ENCODE peak calls at places on chromosomes 5 and 9, in seven cellular contexts. S, Q, V, I, P, T and R are unnamed samples.

GRCh38 chr9:80552931-80553330 is 981.2 kb downstream of the TLE4 start:
- DNase-seq in S (peak), Q (no peak), V (no peak), I (no peak), P (no peak), T (peak), R (no peak)

GRCh38 chr9:122807271-122807900 is 7.5 kb downstream of the OR1K1 start:
- DNase-seq in S (no peak), Q (no peak), V (no peak), I (no peak), P (no peak), T (no peak), R (no peak)

GRCh38 chr9:96884443-96884842 is 30.1 kb upstream of the ZNF782 start:
- DNase-seq in S (no peak), Q (no peak), V (no peak), I (no peak), P (no peak), T (peak), R (no peak)

GRCh38 chr5:143147918-143148317 is 255.6 kb downstream of the NR3C1 start:
- DNase-seq in S (no peak), Q (no peak), V (no peak), I (no peak), P (no peak), T (no peak), R (no peak)

GRCh38 chr5:128427901-128428300 is 110.1 kb downstream of the FBN2 start:
- DNase-seq in S (no peak), Q (no peak), V (no peak), I (no peak), P (no peak), T (no peak), R (no peak)

GRCh38 chr5:167208911-167209310 is 1082.5 kb upstream of the WWC1 start:
- DNase-seq in S (no peak), Q (no peak), V (no peak), I (no peak), P (no peak), T (no peak), R (no peak)

GRCh38 chr9:127809562-127810377 is 7.1 kb downstream of the FPGS start:
- DNase-seq in S (no peak), Q (no peak), V (no peak), I (no peak), P (no peak), T (no peak), R (no peak)

GRCh38 chr9:117153021-117153420 is 261.8 kb downstream of the ASTN2 start:
- DNase-seq in S (no peak), Q (no peak), V (no peak), I (no peak), P (no peak), T (no peak), R (no peak)

GRCh38 chr9:2568689-2569088 is 52.9 kb upstream of the VLDLR start:
- DNase-seq in S (no peak), Q (no peak), V (no peak), I (no peak), P (no peak), T (no peak), R (no peak)

GRCh38 chr9:4837768-4838546 is 45.2 kb downstream of the RCL1 start:
- DNase-seq in S (peak), Q (no peak), V (no peak), I (no peak), P (no peak), T (peak), R (no peak)

GRCh38 chr5:24363789-24364534 is 280.8 kb downstream of the CDH10 start:
- DNase-seq in S (no peak), Q (no peak), V (no peak), I (no peak), P (no peak), T (no peak), R (no peak)

GRCh38 chr5:68505917-68506860 is 290.6 kb downstream of the PIK3R1 start:
- DNase-seq in S (no peak), Q (no peak), V (no peak), I (no peak), P (no peak), T (peak), R (no peak)

GRCh38 chr9:125240649-125240999 is 519 bp downstream of the HSPA5 start:
- DNase-seq in S (no peak), Q (no peak), V (peak), I (peak), P (no peak), T (no peak), R (no peak)

GRCh38 chr5:171367424-171368370 is 20.0 kb upstream of the NPM1 start:
- DNase-seq in S (no peak), Q (no peak), V (peak), I (no peak), P (no peak), T (peak), R (no peak)

GRCh38 chr9:86923061-86923460 is 24.2 kb downstream of the GAS1 start:
- DNase-seq in S (no peak), Q (no peak), V (no peak), I (no peak), P (no peak), T (no peak), R (no peak)

GRCh38 chr5:121688126-121688525 is 163.6 kb upstream of the FTMT start:
- DNase-seq in S (no peak), Q (no peak), V (no peak), I (no peak), P (no peak), T (no peak), R (no peak)

GRCh38 chr9:138123086-138123485 is 245.5 kb downstream of the CACNA1B start:
- DNase-seq in S (no peak), Q (no peak), V (no peak), I (no peak), P (no peak), T (no peak), R (no peak)

GRCh38 chr9:135253305-135254004 is 166.0 kb downstream of the OLFM1 start:
- DNase-seq in S (no peak), Q (no peak), V (no peak), I (no peak), P (no peak), T (no peak), R (no peak)

GRCh38 chr5:132003170-132003744 is 8.2 kb downstream of the ACSL6 start:
- DNase-seq in S (no peak), Q (no peak), V (no peak), I (no peak), P (no peak), T (no peak), R (no peak)

GRCh38 chr5:59485629-59486439 is 407.7 kb downstream of the PDE4D start:
- DNase-seq in S (no peak), Q (no peak), V (no peak), I (no peak), P (no peak), T (no peak), R (no peak)

GRCh38 chr9:136759436-136760325 is 1.6 kb upstream of the LCN8 start:
- DNase-seq in S (no peak), Q (no peak), V (no peak), I (no peak), P (no peak), T (no peak), R (no peak)

GRCh38 chr5:77935516-77936364 is 159.6 kb upstream of the TBCA start:
- DNase-seq in S (no peak), Q (no peak), V (peak), I (no peak), P (no peak), T (no peak), R (no peak)

GRCh38 chr5:103232393-103232999 is 26.1 kb upstream of the MACIR start:
- DNase-seq in S (no peak), Q (no peak), V (no peak), I (no peak), P (no peak), T (peak), R (no peak)

GRCh38 chr5:1227669-1228068 is 2.5 kb downstream of the SLC6A18 start:
- DNase-seq in S (no peak), Q (no peak), V (no peak), I (no peak), P (no peak), T (no peak), R (no peak)

GRCh38 chr5:135046661-135047346 is 12.8 kb upstream of the PITX1 start:
- DNase-seq in S (no peak), Q (no peak), V (no peak), I (no peak), P (no peak), T (no peak), R (no peak)

GRCh38 chr9:98359569-98359968 is 104.1 kb upstream of the TBC1D2 start:
- DNase-seq in S (no peak), Q (no peak), V (no peak), I (no peak), P (no peak), T (no peak), R (no peak)

GRCh38 chr5:136197462-136198142 is 4.6 kb upstream of the SMIM32 start:
- DNase-seq in S (peak), Q (no peak), V (no peak), I (no peak), P (no peak), T (no peak), R (no peak)

GRCh38 chr5:79774171-79774854 is 84.7 kb downstream of the CMYA5 start:
- DNase-seq in S (no peak), Q (no peak), V (no peak), I (no peak), P (no peak), T (no peak), R (no peak)

GRCh38 chr5:169591636-169592035 is 8.1 kb downstream of the SPDL1 start:
- DNase-seq in S (no peak), Q (no peak), V (no peak), I (no peak), P (no peak), T (peak), R (no peak)